ENCODE peak calls at places on chromosomes 12 and 14, in six cellular contexts. J is neuronal stem cell, A is mesendoderm, L is IMR-90, V is H1, N is mesenchymal stem cell. B is an unnamed sample.

GRCh38 chr12:53170245-53170644 is 10.3 kb upstream of the ZNF740 start:
- DNase-seq in L (no peak), N (no peak), J (no peak), V (no peak), A (no peak), B (no peak)

GRCh38 chr12:105417732-105418131 is 87.2 kb downstream of the C12orf75 start:
- DNase-seq in L (no peak), N (no peak), A (no peak), V (no peak), J (no peak), B (no peak)

GRCh38 chr12:4012977-4013968 is 140.1 kb upstream of the PARP11 start:
- DNase-seq in L (no peak), J (no peak), A (no peak), V (no peak), N (no peak), B (no peak)

GRCh38 chr14:61720302-61720677 is 25.0 kb downstream of the HIF1A start:
- DNase-seq in L (no peak), V (no peak), N (peak; percentile 49), J (no peak), A (no peak), B (no peak)

GRCh38 chr14:65461730-65462129 is 49.2 kb downstream of the FUT8 start:
- DNase-seq in A (no peak), L (no peak), N (no peak), J (no peak), V (no peak), B (no peak)

GRCh38 chr14:61588419-61588901 is 106.9 kb upstream of the HIF1A start:
- DNase-seq in V (no peak), L (peak; percentile 80), A (no peak), N (peak; percentile 76), J (no peak), B (no peak)

GRCh38 chr14:75307700-75308379 is 29.2 kb downstream of the FOS start:
- DNase-seq in A (peak; percentile 90), L (peak; percentile 76), N (peak; percentile 79), V (peak; percentile 75), J (peak; percentile 90), B (peak; percentile 90)

GRCh38 chr12:8078400-8078799 is 3.7 kb upstream of the NECAP1 start:
- DNase-seq in V (no peak), N (peak; percentile 78), L (peak; percentile 87), A (peak; percentile 68), J (peak; percentile 18), B (peak; percentile 62)

GRCh38 chr14:51369814-51370213 is 129.8 kb downstream of the TMX1 start:
- DNase-seq in N (no peak), A (no peak), J (no peak), V (no peak), L (no peak), B (no peak)

GRCh38 chr14:70027785-70028428 is 148.7 kb downstream of the SMOC1 start:
- DNase-seq in L (peak; percentile 46), V (peak; percentile 33), J (peak; percentile 65), N (peak; percentile 32), A (peak; percentile 67), B (peak; percentile 82)

GRCh38 chr14:93953739-93954515 is 22.4 kb downstream of the ASB2 start:
- DNase-seq in J (no peak), N (no peak), V (no peak), L (no peak), A (no peak), B (no peak)

GRCh38 chr14:24071836-24072420 is 566 bp downstream of the CPNE6 start:
- DNase-seq in J (no peak), L (no peak), V (no peak), A (no peak), N (no peak), B (no peak)

GRCh38 chr12:49632986-49633702 is 9.8 kb downstream of the PRPF40B start:
- DNase-seq in J (no peak), L (no peak), V (no peak), A (no peak), N (no peak), B (no peak)

GRCh38 chr12:113912761-113913295 is 53.3 kb downstream of the RBM19 start:
- DNase-seq in A (peak; percentile 86), N (peak; percentile 73), V (peak; percentile 77), J (peak; percentile 89), L (peak; percentile 70), B (peak; percentile 90)

GRCh38 chr12:15044461-15044860 is 71.6 kb downstream of the PDE6H start:
- DNase-seq in A (no peak), J (no peak), N (peak; percentile 8), L (no peak), V (no peak), B (no peak)

GRCh38 chr12:41188058-41188840 is at the start of gene PDZRN4:
- DNase-seq in A (peak; percentile 57), L (no peak), J (peak; percentile 33), N (peak; percentile 9), V (no peak), B (peak; percentile 67)

GRCh38 chr12:125549836-125550235 is 484.6 kb downstream of the AACS start:
- DNase-seq in L (no peak), N (no peak), A (peak; percentile 54), V (peak; percentile 29), J (no peak), B (peak; percentile 54)

GRCh38 chr14:20690848-20691640 is 2.5 kb downstream of the ANG start:
- DNase-seq in L (peak; percentile 72), V (no peak), A (peak; percentile 76), J (peak; percentile 57), N (peak; percentile 76), B (no peak)

GRCh38 chr12:3718100-3718499 is 34.8 kb downstream of the CRACR2A start:
- DNase-seq in J (no peak), N (no peak), A (no peak), L (no peak), V (no peak), B (no peak)

GRCh38 chr14:21096438-21096837 is 2.0 kb downstream of the ZNF219 start:
- DNase-seq in N (no peak), A (no peak), L (no peak), V (no peak), J (no peak), B (no peak)

GRCh38 chr14:99662846-99663245 is 17.9 kb downstream of the HHIPL1 start:
- DNase-seq in N (no peak), J (no peak), L (no peak), V (no peak), A (no peak), B (no peak)

GRCh38 chr14:55267816-55268215 is 3.4 kb upstream of the FBXO34 start:
- DNase-seq in L (peak; percentile 45), J (no peak), A (no peak), V (no peak), N (no peak), B (no peak)

DNA sequence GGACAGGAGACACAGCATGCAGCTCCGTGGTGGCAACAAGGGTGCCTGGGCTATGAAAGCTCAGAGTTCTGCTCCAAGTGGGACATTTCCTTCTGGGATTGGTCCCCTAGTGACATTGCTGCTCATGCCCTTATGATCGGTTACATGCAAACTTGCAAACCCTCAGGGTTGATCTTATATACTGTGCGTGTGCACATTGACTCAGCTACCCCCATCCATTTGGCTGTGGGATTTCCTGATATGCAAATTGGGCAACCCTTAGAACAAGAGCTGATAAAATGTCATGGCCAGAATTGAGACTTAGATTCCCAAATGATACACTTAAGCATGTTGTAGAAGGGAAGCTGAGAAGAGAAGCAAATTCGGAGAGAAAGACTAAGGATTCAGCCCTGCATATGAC is 72.8 kb upstream of the BDKRB2 start:
- DNase-seq in J (no peak), L (no peak), V (no peak), A (no peak), N (no peak), B (no peak)
- H3K18ac ChIP-seq in J (no peak overlapping the region), L (no peak overlapping the region), V (no peak overlapping the region), A (no peak overlapping the region), N (no peak overlapping the region), B (no peak overlapping the region)

DNA sequence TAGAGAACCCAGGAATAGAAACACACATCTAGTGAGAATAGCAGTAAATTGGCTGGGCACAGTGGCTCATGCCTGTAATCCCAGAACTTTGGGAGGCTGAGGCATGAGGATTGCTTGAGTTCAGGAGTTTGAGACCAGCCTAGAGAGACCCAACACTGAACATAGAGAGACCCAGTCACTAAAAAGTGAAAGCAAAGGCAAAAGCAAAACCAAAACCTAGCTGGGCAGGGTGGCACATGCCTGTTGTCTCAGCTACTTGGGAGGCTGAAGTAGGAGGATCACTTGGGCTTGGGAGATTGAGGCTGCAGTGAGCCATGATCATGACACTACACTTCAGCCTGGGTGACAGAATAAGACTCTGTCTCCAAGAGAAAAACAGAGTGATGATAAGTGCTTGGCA is 37.5 kb upstream of the MIS18BP1 start:
- DNase-seq in L (no peak), A (no peak), J (no peak), N (no peak), V (no peak), B (no peak)
- H3K18ac ChIP-seq in L (no peak overlapping the region), A (no peak overlapping the region), J (no peak overlapping the region), N (no peak overlapping the region), V (no peak overlapping the region), B (no peak overlapping the region)

GRCh38 chr14:92744198-92744597 is 4.2 kb downstream of the LGMN start:
- DNase-seq in L (no peak), J (no peak), N (no peak), V (no peak), A (no peak), B (no peak)

GRCh38 chr14:92751819-92752218 is 3.4 kb upstream of the LGMN start:
- DNase-seq in L (no peak), N (no peak), A (peak; percentile 25), V (no peak), J (no peak), B (no peak)

GRCh38 chr14:92748259-92749016 is at the start of gene LGMN:
- DNase-seq in V (peak; percentile 82), N (peak; percentile 95), J (peak; percentile 90), L (peak; percentile 88), A (peak; percentile 97), B (peak; percentile 97)

GRCh38 chr14:92753250-92753649 is 4.8 kb upstream of the LGMN start:
- DNase-seq in V (no peak), L (no peak), J (no peak), N (no peak), A (no peak), B (no peak)

DNA sequence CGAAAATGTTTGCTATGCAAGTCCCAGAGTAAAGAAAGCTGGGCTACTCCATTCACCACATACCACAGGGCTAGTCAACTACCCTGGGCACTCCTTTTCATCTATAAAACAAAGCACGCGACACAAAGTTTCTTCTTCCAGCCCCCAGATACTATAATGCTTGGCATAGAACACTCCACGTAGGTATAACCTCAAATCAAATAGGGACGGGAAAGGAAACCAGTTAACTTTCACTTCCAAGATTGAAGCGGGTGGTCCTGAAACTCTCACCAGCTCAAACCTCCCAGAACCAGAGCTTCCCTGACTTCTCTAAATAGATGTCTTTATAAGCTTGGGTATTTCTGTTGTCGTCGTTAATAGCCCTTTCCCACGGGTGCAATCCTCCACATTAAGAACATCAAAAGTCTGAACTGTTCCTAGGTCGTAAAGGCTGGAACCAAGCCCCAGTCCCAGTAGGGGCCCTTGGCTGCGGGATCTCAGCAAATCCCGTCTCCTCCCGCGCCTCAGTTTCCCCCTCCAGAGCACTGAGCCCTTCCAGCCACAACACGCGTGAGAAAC is 647 bp downstream of the LGMN start:
- DNase-seq in N (peak; percentile 65), A (peak; percentile 26), V (no peak), L (no peak), J (no peak), B (no peak)
- H3K18ac ChIP-seq in N (peak overlapping the region; percentile 23), A (peak overlapping the region; percentile 73), V (no peak overlapping the region), L (no peak overlapping the region), J (peak overlapping the region; percentile 96), B (no peak overlapping the region)

DNA sequence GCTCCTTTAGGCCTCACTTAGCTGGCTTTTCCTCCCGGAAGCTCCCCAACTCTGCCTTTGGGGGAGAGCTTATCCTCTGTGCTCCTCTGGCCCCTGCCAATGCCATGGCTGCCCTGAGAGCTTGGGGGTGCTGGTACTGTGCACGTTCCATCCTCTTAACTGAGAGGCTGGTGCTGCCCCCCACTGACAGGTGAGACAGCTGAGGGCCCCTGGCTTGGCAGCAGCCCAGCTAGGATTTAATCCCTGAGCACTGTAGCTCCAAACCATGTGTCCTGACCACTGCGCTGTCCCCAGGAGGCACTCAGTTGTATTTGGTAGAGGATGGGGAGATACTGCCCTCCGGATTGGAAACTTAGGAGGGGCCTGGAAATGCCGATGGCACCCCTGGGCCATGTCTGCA is 46.1 kb downstream of the UBE3B start:
- DNase-seq in L (no peak), V (no peak), A (no peak), J (no peak), N (no peak), B (no peak)
- H3K18ac ChIP-seq in L (no peak overlapping the region), V (no peak overlapping the region), A (no peak overlapping the region), J (peak overlapping the region; percentile 58), N (no peak overlapping the region), B (no peak overlapping the region)

B was measured in H9.